ENCODE peak calls at places on chromosome 15, in five cellular contexts. I is sciatic nerve; U is NCI-H2107; L is activated naive CD8-positive, alpha-beta T cell treated with anti-CD3 and anti-CD28 coated beads, Interleukin-2, amount 50 U/mL, for 16 hours; F is left colon. O is an unnamed sample.

GRCh38 chr15:22954326-22954725 is 25.8 kb downstream of the CYFIP1 start:
- DNase-seq in F (no peak), U (no peak), L (no peak), I (no peak), O (no peak)

GRCh38 chr15:96268421-96269204 is 61.9 kb upstream of the NR2F2 start:
- DNase-seq in U (no peak), I (no peak), F (no peak), L (no peak), O (no peak)

GRCh38 chr15:85707519-85708338 is 87.0 kb downstream of the KLHL25 start:
- DNase-seq in F (no peak), U (no peak), I (no peak), L (no peak), O (no peak)

GRCh38 chr15:84947947-84948830 is 33.5 kb upstream of the PDE8A start:
- DNase-seq in F (no peak), L (no peak), U (no peak), I (no peak), O (no peak)

GRCh38 chr15:57909388-57909787 is 156.1 kb downstream of the ALDH1A2 start:
- DNase-seq in L (no peak), U (no peak), I (no peak), F (no peak), O (no peak)

GRCh38 chr15:59172289-59172901 is 34.2 kb upstream of the LDHAL6B start:
- DNase-seq in U (no peak), L (no peak), F (no peak), I (no peak), O (no peak)

GRCh38 chr15:81326466-81327212 is 2.7 kb upstream of the STARD5 start:
- DNase-seq in U (no peak), F (no peak), I (no peak), L (no peak), O (no peak)

GRCh38 chr15:35784745-35785144 is 238.8 kb upstream of the DPH6 start:
- DNase-seq in F (no peak), I (no peak), L (no peak), U (peak), O (no peak)

O was measured in chondrocyte.